ENCODE peak calls at places on chromosomes 7 and 10, in seven cellular contexts. G is K562, N is SK-N-SH, J is HepG2, A is H1, H is HCT116, Q is GM12878. O is an unnamed sample.
A peak's percentile ranks its signal among the peaks of the same experiment; 100 is the strongest.

GRCh38 chr7:151689196-151689971 is 169.7 kb upstream of the RHEB start:
- DNase-seq in H (no peak), Q (no peak), A (no peak), G (no peak), N (no peak), J (no peak), O (no peak)

GRCh38 chr7:47942132-47942531 is 6.1 kb downstream of the PKD1L1 start:
- DNase-seq in N (no peak), J (no peak), Q (no peak), G (no peak), A (no peak), H (no peak), O (no peak)

GRCh38 chr10:71981024-71981867 is 17.1 kb downstream of the CHST3 start:
- DNase-seq in J (peak; percentile 90), A (no peak), H (no peak), G (no peak), N (peak; percentile 47), Q (peak; percentile 44), O (no peak)

GRCh38 chr7:130369110-130369711 is 11.1 kb upstream of the CPA1 start:
- DNase-seq in A (no peak), Q (no peak), G (no peak), N (peak; percentile 59), H (no peak), J (peak; percentile 69), O (peak; percentile 75)

GRCh38 chr7:99579281-99579955 is 18.6 kb upstream of the TMEM225B start:
- DNase-seq in G (no peak), A (no peak), Q (no peak), J (no peak), H (no peak), N (no peak), O (no peak)

GRCh38 chr7:99324559-99324958 is 1.1 kb upstream of the ARPC1A start:
- DNase-seq in Q (no peak), A (no peak), G (no peak), N (no peak), H (no peak), J (no peak), O (no peak)

GRCh38 chr7:13467111-13467547 is 522.3 kb downstream of the ETV1 start:
- DNase-seq in J (no peak), Q (no peak), N (peak; percentile 59), A (no peak), H (no peak), G (no peak), O (no peak)

GRCh38 chr10:11205026-11205772 is 187.5 kb downstream of the CELF2 start:
- DNase-seq in N (no peak), A (no peak), H (no peak), G (no peak), Q (no peak), J (no peak), O (peak; percentile 11)

GRCh38 chr10:102225646-102226541 is at the start of gene ELOVL3:
- DNase-seq in H (peak; percentile 96), N (peak; percentile 98), A (peak; percentile 92), G (peak; percentile 98), Q (peak; percentile 53), J (peak; percentile 90), O (peak; percentile 91)

GRCh38 chr7:30709549-30709948 is 27.3 kb upstream of the CRHR2 start:
- DNase-seq in G (no peak), N (no peak), Q (no peak), H (no peak), A (no peak), J (no peak), O (no peak)

GRCh38 chr10:60309891-60310290 is 79.8 kb downstream of the ANK3 start:
- DNase-seq in Q (no peak), H (no peak), G (no peak), J (no peak), A (no peak), N (no peak), O (no peak)

GRCh38 chr10:28939352-28940157 is 262.2 kb downstream of the BAMBI start:
- DNase-seq in G (peak; percentile 33), J (peak; percentile 100), H (no peak), A (peak; percentile 92), N (no peak), Q (no peak), O (peak; percentile 66)

GRCh38 chr7:155248366-155248756 is 49.3 kb upstream of the INSIG1 start:
- DNase-seq in Q (no peak), J (no peak), G (no peak), H (no peak), N (no peak), A (no peak), O (no peak)

GRCh38 chr10:97713351-97713827 is at the start of gene MARVELD1:
- DNase-seq in A (peak; percentile 76), G (peak; percentile 82), N (peak; percentile 91), J (no peak), Q (no peak), H (no peak), O (peak; percentile 77)

GRCh38 chr7:22697322-22697859 is 29.6 kb upstream of the IL6 start:
- DNase-seq in N (no peak), H (no peak), J (no peak), Q (no peak), G (no peak), A (no peak), O (no peak)

GRCh38 chr7:22696672-22697071 is 30.3 kb upstream of the IL6 start:
- DNase-seq in J (no peak), Q (no peak), G (peak; percentile 63), N (no peak), H (no peak), A (no peak), O (peak; percentile 36)

GRCh38 chr7:22694597-22695207 is 32.3 kb upstream of the IL6 start:
- DNase-seq in Q (no peak), H (no peak), G (no peak), J (no peak), A (no peak), N (no peak), O (no peak)

GRCh38 chr7:22697897-22698645 is 28.9 kb upstream of the IL6 start:
- DNase-seq in Q (peak; percentile 45), A (no peak), G (no peak), N (no peak), J (no peak), H (no peak), O (no peak)

DNA sequence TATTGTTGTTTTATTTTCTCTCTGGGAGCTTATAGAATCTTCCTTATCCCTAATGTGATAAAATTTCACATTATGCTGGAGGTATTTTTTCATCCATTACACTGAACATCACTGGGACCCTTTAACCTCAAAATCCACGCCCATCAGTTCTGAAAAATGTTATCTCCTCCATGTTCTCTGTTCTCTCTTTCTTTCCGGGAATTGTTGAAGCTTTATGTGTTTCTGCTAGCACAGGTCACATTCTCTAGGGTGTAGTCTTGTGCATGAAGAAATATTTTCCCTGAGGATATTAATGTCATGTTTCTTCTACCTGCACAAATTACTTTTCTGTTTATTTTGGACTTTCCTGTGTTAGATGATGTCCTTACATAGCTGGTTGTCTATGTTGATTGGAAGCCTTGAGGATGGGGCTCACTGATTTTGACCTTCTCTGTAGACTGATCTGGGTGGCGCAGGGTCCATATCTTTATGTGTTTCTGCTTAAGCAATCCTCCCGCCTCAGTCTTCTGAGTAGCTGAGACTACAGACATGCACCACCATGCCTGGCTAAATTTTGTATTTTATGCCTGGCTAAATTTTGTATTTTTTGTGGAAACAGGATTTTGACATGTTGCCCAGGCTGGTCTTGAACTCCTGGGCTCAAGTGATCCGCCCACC is 31.4 kb upstream of the IL6 start:
- DNase-seq in G (no peak), A (no peak), H (no peak), J (no peak), N (no peak), Q (no peak), O (no peak)
- H3K27ac ChIP-seq in G (peak overlapping the region; percentile 78), A (no peak overlapping the region), H (no peak overlapping the region), J (no peak overlapping the region), N (peak overlapping the region; percentile 7), Q (no peak overlapping the region), O (no peak overlapping the region)

GRCh38 chr10:1419796-1420429 is 317.4 kb downstream of the ADARB2 start:
- DNase-seq in N (no peak), Q (no peak), A (no peak), H (no peak), J (no peak), G (no peak), O (no peak)
- H3K9ac ChIP-seq in N (no peak overlapping the region), Q (no peak overlapping the region), A (no peak overlapping the region), H (no peak overlapping the region), J (no peak overlapping the region), G (no peak overlapping the region), O (no peak overlapping the region)

DNA sequence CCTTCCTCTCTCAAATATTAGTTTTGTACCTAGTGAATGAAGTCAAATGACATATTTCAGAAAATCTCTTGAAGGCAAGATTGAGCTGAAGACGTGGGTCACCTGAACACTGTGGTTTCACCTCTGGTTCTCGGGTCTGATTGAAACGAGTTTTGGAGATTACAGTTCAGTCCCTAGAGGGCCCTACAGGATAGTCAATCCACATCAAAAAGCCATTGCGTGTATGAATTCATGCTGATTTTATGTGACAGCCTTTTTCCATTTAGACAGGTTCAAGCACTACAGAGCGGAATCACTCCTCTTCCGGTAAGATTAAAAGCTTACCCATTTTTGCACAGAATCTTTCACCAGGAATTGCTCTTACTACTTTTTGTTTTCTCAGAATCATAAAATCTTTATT is 62.2 kb downstream of the VIM start:
- DNase-seq in G (peak; percentile 21), N (peak; percentile 40), Q (no peak), J (no peak), H (peak; percentile 50), A (no peak), O (peak; percentile 8)
- TF ChIP-seq RAD21 in G (peak; percentile 95), N (peak; percentile 83), Q (peak; percentile 35), J (no peak), H (peak; percentile 87), A (peak; percentile 82), O (peak; percentile 34)

GRCh38 chr10:114526497-114527238 is 122.4 kb upstream of the AFAP1L2 start:
- DNase-seq in H (peak; percentile 95), A (peak; percentile 77), J (peak; percentile 88), N (peak; percentile 85), Q (peak; percentile 95), G (no peak), O (peak; percentile 65)
- H3K27ac ChIP-seq in H (peak overlapping the region; percentile 63), A (peak overlapping the region; percentile 26), J (peak overlapping the region; percentile 92), N (peak overlapping the region; percentile 7), Q (peak overlapping the region; percentile 71), G (no peak overlapping the region), O (no peak overlapping the region)

GRCh38 chr7:140403878-140404564 is at the start of gene RAB19:
- DNase-seq in J (no peak), N (no peak), Q (no peak), H (peak; percentile 16), G (no peak), A (peak; percentile 78), O (no peak)
- H3K9ac ChIP-seq in J (no peak within 1 kb of the TSS), N (no peak within 1 kb of the TSS), Q (no peak within 1 kb of the TSS), H (peak within 1 kb of the TSS; percentile 61), G (no peak within 1 kb of the TSS), A (no peak within 1 kb of the TSS), O (no peak within 1 kb of the TSS)

DNA sequence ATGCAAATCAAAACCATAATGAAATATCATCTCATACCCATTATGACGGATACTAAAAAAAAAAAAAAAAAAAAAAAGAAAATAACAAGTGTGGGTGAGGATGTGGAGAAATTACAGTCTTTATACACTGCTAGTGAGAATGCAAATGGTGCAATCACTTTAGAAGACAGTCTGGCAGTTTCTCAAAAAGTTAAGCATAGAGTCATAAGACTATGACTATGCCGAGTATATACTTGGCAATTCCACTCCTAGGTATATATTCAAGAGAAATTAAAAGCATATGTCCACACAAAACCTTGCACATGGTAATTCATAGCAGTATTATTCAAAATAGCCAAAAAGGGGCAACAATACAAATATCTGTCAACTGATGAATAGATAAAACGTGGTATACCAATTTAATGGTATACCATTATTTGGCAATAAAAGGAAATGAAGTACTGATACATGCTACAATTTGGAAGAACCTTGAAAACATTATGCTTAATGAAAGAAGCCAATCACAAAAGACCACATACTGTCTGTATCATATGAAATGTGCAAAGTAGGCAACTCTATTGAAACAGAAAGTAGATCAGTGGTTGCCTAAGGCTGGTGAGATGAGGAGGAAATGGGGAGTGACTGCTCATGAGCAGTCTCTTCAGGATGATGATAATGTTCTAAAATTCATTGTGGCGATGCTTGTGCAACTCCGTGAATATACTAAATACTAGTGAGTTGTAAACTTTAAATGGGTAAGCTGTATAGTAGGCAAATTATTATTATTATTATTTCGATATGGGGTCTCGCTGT is 90.1 kb upstream of the NANOS1 start:
- DNase-seq in N (no peak), H (no peak), G (no peak), Q (no peak), J (no peak), A (no peak), O (no peak)
- TF ChIP-seq RAD21 in N (no peak), H (no peak), G (no peak), Q (no peak), J (no peak), A (no peak), O (no peak)